ENCODE peak calls at places on chromosome 21, in seven cellular contexts. One of them, this sample, is unnamed.

GRCh38 chr21:44353200-44353970 is at the start of gene TRPM2:
- DNase-seq in HFFc6: no peak
- DNase-seq in stimulated activated CD4-positive, alpha-beta T cell treated with anti-CD3 and anti-CD28 coated beads, TNF-alpha, amount 100 ng/mL, for 4 hours: no peak
- DNase-seq in GM04503: no peak
- DNase-seq in NCI-H524: no peak
- DNase-seq in pulmonary artery endothelial cell: no peak
- DNase-seq in psoas muscle: peak; percentile 71
- DNase-seq in this sample: no peak

GRCh38 chr21:22456241-22456640 is 1458.0 kb downstream of the NCAM2 start:
- DNase-seq in stimulated activated CD4-positive, alpha-beta T cell treated with anti-CD3 and anti-CD28 coated beads, TNF-alpha, amount 100 ng/mL, for 4 hours: no peak
- DNase-seq in pulmonary artery endothelial cell: no peak
- DNase-seq in GM04503: no peak
- DNase-seq in HFFc6: no peak
- DNase-seq in NCI-H524: no peak
- DNase-seq in psoas muscle: no peak
- DNase-seq in this sample: no peak

GRCh38 chr21:27212444-27212843 is 245.6 kb upstream of the ADAMTS5 start:
- DNase-seq in psoas muscle: no peak
- DNase-seq in GM04503: no peak
- DNase-seq in NCI-H524: no peak
- DNase-seq in pulmonary artery endothelial cell: no peak
- DNase-seq in stimulated activated CD4-positive, alpha-beta T cell treated with anti-CD3 and anti-CD28 coated beads, TNF-alpha, amount 100 ng/mL, for 4 hours: no peak
- DNase-seq in HFFc6: no peak
- DNase-seq in this sample: no peak

GRCh38 chr21:42349420-42350075 is 1.2 kb downstream of the TFF2 start:
- DNase-seq in psoas muscle: no peak
- DNase-seq in HFFc6: no peak
- DNase-seq in NCI-H524: no peak
- DNase-seq in GM04503: no peak
- DNase-seq in pulmonary artery endothelial cell: no peak
- DNase-seq in stimulated activated CD4-positive, alpha-beta T cell treated with anti-CD3 and anti-CD28 coated beads, TNF-alpha, amount 100 ng/mL, for 4 hours: no peak
- DNase-seq in this sample: no peak

GRCh38 chr21:37047079-37047478 is 25.8 kb downstream of the PIGP start:
- DNase-seq in HFFc6: no peak
- DNase-seq in stimulated activated CD4-positive, alpha-beta T cell treated with anti-CD3 and anti-CD28 coated beads, TNF-alpha, amount 100 ng/mL, for 4 hours: no peak
- DNase-seq in psoas muscle: no peak
- DNase-seq in GM04503: no peak
- DNase-seq in NCI-H524: no peak
- DNase-seq in pulmonary artery endothelial cell: no peak
- DNase-seq in this sample: no peak

GRCh38 chr21:26686278-26686677 is 113.2 kb upstream of the CYYR1 start:
- DNase-seq in GM04503: no peak
- DNase-seq in HFFc6: peak; percentile 3
- DNase-seq in NCI-H524: peak; percentile 40
- DNase-seq in stimulated activated CD4-positive, alpha-beta T cell treated with anti-CD3 and anti-CD28 coated beads, TNF-alpha, amount 100 ng/mL, for 4 hours: no peak
- DNase-seq in pulmonary artery endothelial cell: no peak
- DNase-seq in psoas muscle: no peak
- DNase-seq in this sample: no peak

GRCh38 chr21:36718951-36719501 is 20.1 kb downstream of the SIM2 start:
- DNase-seq in NCI-H524: no peak
- DNase-seq in psoas muscle: no peak
- DNase-seq in stimulated activated CD4-positive, alpha-beta T cell treated with anti-CD3 and anti-CD28 coated beads, TNF-alpha, amount 100 ng/mL, for 4 hours: no peak
- DNase-seq in pulmonary artery endothelial cell: no peak
- DNase-seq in GM04503: no peak
- DNase-seq in HFFc6: no peak
- DNase-seq in this sample: no peak

GRCh38 chr21:38376235-38376634 is 119.4 kb downstream of the KCNJ15 start:
- DNase-seq in pulmonary artery endothelial cell: no peak
- DNase-seq in GM04503: no peak
- DNase-seq in psoas muscle: no peak
- DNase-seq in stimulated activated CD4-positive, alpha-beta T cell treated with anti-CD3 and anti-CD28 coated beads, TNF-alpha, amount 100 ng/mL, for 4 hours: no peak
- DNase-seq in HFFc6: no peak
- DNase-seq in NCI-H524: no peak
- DNase-seq in this sample: no peak

GRCh38 chr21:42561742-42562141 is 48.1 kb downstream of the SLC37A1 start:
- DNase-seq in stimulated activated CD4-positive, alpha-beta T cell treated with anti-CD3 and anti-CD28 coated beads, TNF-alpha, amount 100 ng/mL, for 4 hours: no peak
- DNase-seq in psoas muscle: no peak
- DNase-seq in pulmonary artery endothelial cell: no peak
- DNase-seq in GM04503: no peak
- DNase-seq in NCI-H524: no peak
- DNase-seq in HFFc6: no peak
- DNase-seq in this sample: no peak

GRCh38 chr21:17636711-17637110 is 24.0 kb upstream of the BTG3 start:
- DNase-seq in HFFc6: no peak
- DNase-seq in GM04503: no peak
- DNase-seq in NCI-H524: no peak
- DNase-seq in pulmonary artery endothelial cell: no peak
- DNase-seq in psoas muscle: peak; percentile 20
- DNase-seq in stimulated activated CD4-positive, alpha-beta T cell treated with anti-CD3 and anti-CD28 coated beads, TNF-alpha, amount 100 ng/mL, for 4 hours: no peak
- DNase-seq in this sample: no peak

GRCh38 chr21:44890338-44890931 is 16.9 kb upstream of the PTTG1IP start:
- DNase-seq in psoas muscle: peak; percentile 15
- DNase-seq in GM04503: no peak
- DNase-seq in HFFc6: no peak
- DNase-seq in stimulated activated CD4-positive, alpha-beta T cell treated with anti-CD3 and anti-CD28 coated beads, TNF-alpha, amount 100 ng/mL, for 4 hours: no peak
- DNase-seq in NCI-H524: peak; percentile 21
- DNase-seq in pulmonary artery endothelial cell: no peak
- DNase-seq in this sample: no peak

GRCh38 chr21:40852563-40852962 is 5.6 kb upstream of the DSCAM start:
- DNase-seq in stimulated activated CD4-positive, alpha-beta T cell treated with anti-CD3 and anti-CD28 coated beads, TNF-alpha, amount 100 ng/mL, for 4 hours: no peak
- DNase-seq in NCI-H524: no peak
- DNase-seq in pulmonary artery endothelial cell: no peak
- DNase-seq in GM04503: no peak
- DNase-seq in psoas muscle: no peak
- DNase-seq in HFFc6: no peak
- DNase-seq in this sample: no peak

GRCh38 chr21:31457675-31458074 is 113.6 kb upstream of the TIAM1 start:
- DNase-seq in pulmonary artery endothelial cell: no peak
- DNase-seq in psoas muscle: no peak
- DNase-seq in stimulated activated CD4-positive, alpha-beta T cell treated with anti-CD3 and anti-CD28 coated beads, TNF-alpha, amount 100 ng/mL, for 4 hours: no peak
- DNase-seq in GM04503: no peak
- DNase-seq in HFFc6: no peak
- DNase-seq in NCI-H524: no peak
- DNase-seq in this sample: no peak

GRCh38 chr21:41712730-41713129 is 54.1 kb downstream of the RIPK4 start:
- DNase-seq in NCI-H524: no peak
- DNase-seq in HFFc6: no peak
- DNase-seq in stimulated activated CD4-positive, alpha-beta T cell treated with anti-CD3 and anti-CD28 coated beads, TNF-alpha, amount 100 ng/mL, for 4 hours: no peak
- DNase-seq in psoas muscle: no peak
- DNase-seq in pulmonary artery endothelial cell: no peak
- DNase-seq in GM04503: no peak
- DNase-seq in this sample: no peak

GRCh38 chr21:41678016-41678935 is 88.6 kb downstream of the RIPK4 start:
- DNase-seq in NCI-H524: no peak
- DNase-seq in stimulated activated CD4-positive, alpha-beta T cell treated with anti-CD3 and anti-CD28 coated beads, TNF-alpha, amount 100 ng/mL, for 4 hours: no peak
- DNase-seq in GM04503: no peak
- DNase-seq in psoas muscle: no peak
- DNase-seq in HFFc6: no peak
- DNase-seq in pulmonary artery endothelial cell: no peak
- DNase-seq in this sample: no peak

GRCh38 chr21:36193200-36193599 is 36.6 kb downstream of the DOP1B start:
- DNase-seq in pulmonary artery endothelial cell: no peak
- DNase-seq in stimulated activated CD4-positive, alpha-beta T cell treated with anti-CD3 and anti-CD28 coated beads, TNF-alpha, amount 100 ng/mL, for 4 hours: no peak
- DNase-seq in HFFc6: peak; percentile 84
- DNase-seq in psoas muscle: no peak
- DNase-seq in NCI-H524: no peak
- DNase-seq in GM04503: no peak
- DNase-seq in this sample: no peak

GRCh38 chr21:18041012-18041411 is 203.6 kb upstream of the CHODL start:
- DNase-seq in psoas muscle: no peak
- DNase-seq in pulmonary artery endothelial cell: no peak
- DNase-seq in GM04503: no peak
- DNase-seq in HFFc6: no peak
- DNase-seq in stimulated activated CD4-positive, alpha-beta T cell treated with anti-CD3 and anti-CD28 coated beads, TNF-alpha, amount 100 ng/mL, for 4 hours: no peak
- DNase-seq in NCI-H524: peak; percentile 86
- DNase-seq in this sample: no peak

GRCh38 chr21:42614811-42615342 is 38.5 kb upstream of the PDE9A start:
- DNase-seq in psoas muscle: no peak
- DNase-seq in pulmonary artery endothelial cell: no peak
- DNase-seq in stimulated activated CD4-positive, alpha-beta T cell treated with anti-CD3 and anti-CD28 coated beads, TNF-alpha, amount 100 ng/mL, for 4 hours: peak; percentile 24
- DNase-seq in GM04503: no peak
- DNase-seq in NCI-H524: peak; percentile 9
- DNase-seq in HFFc6: no peak
- DNase-seq in this sample: no peak

GRCh38 chr21:30234643-30235042 is 18.7 kb upstream of the CLDN8 start:
- DNase-seq in pulmonary artery endothelial cell: no peak
- DNase-seq in HFFc6: no peak
- DNase-seq in stimulated activated CD4-positive, alpha-beta T cell treated with anti-CD3 and anti-CD28 coated beads, TNF-alpha, amount 100 ng/mL, for 4 hours: no peak
- DNase-seq in psoas muscle: no peak
- DNase-seq in NCI-H524: peak; percentile 6
- DNase-seq in GM04503: no peak
- DNase-seq in this sample: no peak

GRCh38 chr21:31514598-31514997 is 144.9 kb upstream of the SOD1 start:
- DNase-seq in HFFc6: no peak
- DNase-seq in psoas muscle: no peak
- DNase-seq in GM04503: no peak
- DNase-seq in stimulated activated CD4-positive, alpha-beta T cell treated with anti-CD3 and anti-CD28 coated beads, TNF-alpha, amount 100 ng/mL, for 4 hours: no peak
- DNase-seq in NCI-H524: no peak
- DNase-seq in pulmonary artery endothelial cell: no peak
- DNase-seq in this sample: no peak

GRCh38 chr21:36701912-36702621 is 3.2 kb downstream of the SIM2 start:
- DNase-seq in HFFc6: no peak
- DNase-seq in GM04503: no peak
- DNase-seq in stimulated activated CD4-positive, alpha-beta T cell treated with anti-CD3 and anti-CD28 coated beads, TNF-alpha, amount 100 ng/mL, for 4 hours: no peak
- DNase-seq in NCI-H524: no peak
- DNase-seq in pulmonary artery endothelial cell: no peak
- DNase-seq in psoas muscle: no peak
- DNase-seq in this sample: no peak

GRCh38 chr21:14562959-14563358 is 16.8 kb upstream of the SAMSN1 start:
- DNase-seq in stimulated activated CD4-positive, alpha-beta T cell treated with anti-CD3 and anti-CD28 coated beads, TNF-alpha, amount 100 ng/mL, for 4 hours: no peak
- DNase-seq in pulmonary artery endothelial cell: no peak
- DNase-seq in HFFc6: no peak
- DNase-seq in NCI-H524: no peak
- DNase-seq in GM04503: no peak
- DNase-seq in psoas muscle: no peak
- DNase-seq in this sample: no peak

GRCh38 chr21:43286196-43286595 is 117.4 kb downstream of the CRYAA start:
- DNase-seq in stimulated activated CD4-positive, alpha-beta T cell treated with anti-CD3 and anti-CD28 coated beads, TNF-alpha, amount 100 ng/mL, for 4 hours: no peak
- DNase-seq in pulmonary artery endothelial cell: no peak
- DNase-seq in NCI-H524: no peak
- DNase-seq in psoas muscle: no peak
- DNase-seq in HFFc6: no peak
- DNase-seq in GM04503: no peak
- DNase-seq in this sample: no peak

GRCh38 chr21:37767984-37768383 is 148.3 kb downstream of the KCNJ6 start:
- DNase-seq in NCI-H524: peak; percentile 81
- DNase-seq in HFFc6: no peak
- DNase-seq in psoas muscle: no peak
- DNase-seq in pulmonary artery endothelial cell: no peak
- DNase-seq in stimulated activated CD4-positive, alpha-beta T cell treated with anti-CD3 and anti-CD28 coated beads, TNF-alpha, amount 100 ng/mL, for 4 hours: no peak
- DNase-seq in GM04503: no peak
- DNase-seq in this sample: no peak

GRCh38 chr21:37153935-37154350 is 80.9 kb downstream of the TTC3 start:
- DNase-seq in HFFc6: no peak
- DNase-seq in pulmonary artery endothelial cell: no peak
- DNase-seq in stimulated activated CD4-positive, alpha-beta T cell treated with anti-CD3 and anti-CD28 coated beads, TNF-alpha, amount 100 ng/mL, for 4 hours: no peak
- DNase-seq in NCI-H524: no peak
- DNase-seq in psoas muscle: peak; percentile 20
- DNase-seq in GM04503: no peak
- DNase-seq in this sample: no peak

GRCh38 chr21:31556662-31557061 is 102.8 kb upstream of the SOD1 start:
- DNase-seq in GM04503: no peak
- DNase-seq in NCI-H524: no peak
- DNase-seq in pulmonary artery endothelial cell: no peak
- DNase-seq in HFFc6: no peak
- DNase-seq in psoas muscle: no peak
- DNase-seq in stimulated activated CD4-positive, alpha-beta T cell treated with anti-CD3 and anti-CD28 coated beads, TNF-alpha, amount 100 ng/mL, for 4 hours: no peak
- DNase-seq in this sample: no peak

GRCh38 chr21:28554660-28555475 is 437.8 kb downstream of the LTN1 start:
- DNase-seq in pulmonary artery endothelial cell: no peak
- DNase-seq in stimulated activated CD4-positive, alpha-beta T cell treated with anti-CD3 and anti-CD28 coated beads, TNF-alpha, amount 100 ng/mL, for 4 hours: no peak
- DNase-seq in NCI-H524: no peak
- DNase-seq in GM04503: no peak
- DNase-seq in HFFc6: peak; percentile 17
- DNase-seq in psoas muscle: no peak
- DNase-seq in this sample: peak; percentile 26

GRCh38 chr21:46022551-46023107 is 41.1 kb downstream of the COL6A1 start:
- DNase-seq in pulmonary artery endothelial cell: no peak
- DNase-seq in NCI-H524: no peak
- DNase-seq in psoas muscle: peak; percentile 50
- DNase-seq in stimulated activated CD4-positive, alpha-beta T cell treated with anti-CD3 and anti-CD28 coated beads, TNF-alpha, amount 100 ng/mL, for 4 hours: no peak
- DNase-seq in GM04503: no peak
- DNase-seq in HFFc6: no peak
- DNase-seq in this sample: no peak

This sample was measured in AG04449.